ENCODE peak calls at places on chromosomes 3 and 15, in four cellular contexts. T, G, W and F are unnamed samples.

GRCh38 chr3:128590948-128591347 is 59.7 kb downstream of the RPN1 start:
- DNase-seq in T (peak; percentile 81), G (no peak), W (no peak), F (no peak)

GRCh38 chr3:157856078-157856939 is 249.9 kb downstream of the SHOX2 start:
- DNase-seq in T (no peak), G (no peak), W (no peak), F (no peak)

GRCh38 chr3:117820900-117821299 is 1111.3 kb downstream of the TUSC7 start:
- DNase-seq in G (peak; percentile 33), W (peak; percentile 2), T (no peak), F (peak; percentile 7)

GRCh38 chr15:88083828-88084760 is 172.4 kb downstream of the NTRK3 start:
- DNase-seq in T (no peak), G (no peak), W (no peak), F (no peak)

GRCh38 chr3:26963356-26963742 is 340.8 kb downstream of the LRRC3B start:
- DNase-seq in T (peak; percentile 26), W (no peak), G (no peak), F (no peak)

GRCh38 chr3:128174645-128175590 is 21.6 kb downstream of the EEFSEC start:
- DNase-seq in T (peak; percentile 24), G (no peak), W (no peak), F (no peak)

GRCh38 chr15:90942354-90943120 is 7.5 kb downstream of the UNC45A start:
- DNase-seq in T (no peak), G (no peak), W (no peak), F (no peak)

GRCh38 chr15:69338535-69339213 is 40.0 kb downstream of the PAQR5 start:
- DNase-seq in T (no peak), W (no peak), G (no peak), F (no peak)

GRCh38 chr3:182622241-182622545 is 171.1 kb upstream of the ATP11B start:
- DNase-seq in W (no peak), T (no peak), G (no peak), F (no peak)

GRCh38 chr3:168220609-168221008 is 124.9 kb upstream of the GOLIM4 start:
- DNase-seq in T (peak; percentile 3), G (no peak), W (no peak), F (no peak)

GRCh38 chr3:138434276-138434874 is at the start of gene ESYT3:
- DNase-seq in W (no peak), G (peak; percentile 26), T (peak; percentile 89), F (no peak)

GRCh38 chr15:65916664-65917406 is 47.5 kb downstream of the RAB11A start:
- DNase-seq in T (peak; percentile 88), W (peak; percentile 64), G (peak; percentile 59), F (peak; percentile 35)

GRCh38 chr3:195075941-195076875 is 194.8 kb downstream of the XXYLT1 start:
- DNase-seq in G (no peak), W (no peak), T (no peak), F (no peak)

GRCh38 chr3:156456771-156457224 is 98.1 kb downstream of the SSR3 start:
- DNase-seq in T (peak; percentile 63), W (no peak), G (no peak), F (no peak)

GRCh38 chr15:31459011-31459748 is 132.5 kb downstream of the KLF13 start:
- DNase-seq in T (no peak), W (no peak), G (no peak), F (no peak)

GRCh38 chr3:14565791-14566588 is 25.8 kb upstream of the GRIP2 start:
- DNase-seq in W (peak; percentile 29), T (no peak), G (no peak), F (no peak)

GRCh38 chr3:65883614-65884013 is 155.1 kb downstream of the MAGI1 start:
- DNase-seq in T (no peak), W (peak; percentile 10), G (peak; percentile 31), F (no peak)

GRCh38 chr3:16738451-16738850 is 133.2 kb upstream of the DAZL start:
- DNase-seq in G (no peak), W (peak; percentile 52), T (no peak), F (no peak)

GRCh38 chr3:129502641-129503386 is 25.6 kb upstream of the RHO start:
- DNase-seq in T (no peak), W (no peak), G (no peak), F (no peak)

GRCh38 chr15:60392986-60393811 is 4.6 kb downstream of the ANXA2 start:
- DNase-seq in T (no peak), G (peak; percentile 98), W (peak; percentile 99), F (peak; percentile 96)

DNA sequence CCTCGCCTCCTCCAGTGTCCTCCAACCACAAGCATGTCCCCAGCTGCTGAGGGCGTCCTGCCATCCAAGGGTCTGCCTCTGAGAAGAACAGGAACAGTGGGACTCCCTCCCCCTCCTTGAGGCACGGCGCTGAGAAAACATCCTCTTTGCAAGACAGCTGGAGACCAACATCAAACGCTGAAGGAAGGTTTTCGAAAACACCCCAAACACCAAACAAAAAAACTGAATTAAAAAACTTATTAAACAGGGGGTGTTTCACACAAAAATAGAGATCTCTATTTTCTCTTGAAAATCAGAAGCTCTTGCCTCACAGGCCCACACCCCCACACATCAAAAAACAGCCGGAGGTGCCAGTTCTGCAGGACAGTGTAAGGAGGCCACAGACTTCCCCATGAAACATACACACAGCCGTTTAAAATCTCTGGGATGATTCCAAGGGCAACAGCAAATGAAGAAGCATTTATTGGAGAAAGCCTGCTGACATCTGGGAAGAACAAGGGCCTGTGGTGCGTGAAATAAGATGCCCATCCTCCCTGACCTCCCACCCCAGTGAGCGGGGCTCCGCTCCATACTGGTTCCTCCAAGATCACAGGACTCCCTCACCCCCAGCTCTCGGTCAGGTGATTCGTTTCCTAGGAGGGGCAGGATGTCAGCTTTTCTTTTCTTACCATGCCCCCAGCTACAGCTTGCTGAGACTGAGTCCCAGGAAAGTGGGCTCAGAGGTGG is 71.3 kb downstream of the NUP210 start:
- DNase-seq in G (no peak), T (peak; percentile 51), W (no peak), F (no peak)
- TF ChIP-seq CTCF in G (no peak), T (no peak), W (no peak), F (no peak)

GRCh38 chr15:47196057-47196456 is 521.2 kb upstream of the SEMA6D start:
- DNase-seq in T (peak; percentile 90), G (peak; percentile 91), W (peak; percentile 83), F (peak; percentile 83)
- TF ChIP-seq CTCF in T (peak; percentile 98), G (peak; percentile 98), W (peak; percentile 90), F (peak; percentile 88)

DNA sequence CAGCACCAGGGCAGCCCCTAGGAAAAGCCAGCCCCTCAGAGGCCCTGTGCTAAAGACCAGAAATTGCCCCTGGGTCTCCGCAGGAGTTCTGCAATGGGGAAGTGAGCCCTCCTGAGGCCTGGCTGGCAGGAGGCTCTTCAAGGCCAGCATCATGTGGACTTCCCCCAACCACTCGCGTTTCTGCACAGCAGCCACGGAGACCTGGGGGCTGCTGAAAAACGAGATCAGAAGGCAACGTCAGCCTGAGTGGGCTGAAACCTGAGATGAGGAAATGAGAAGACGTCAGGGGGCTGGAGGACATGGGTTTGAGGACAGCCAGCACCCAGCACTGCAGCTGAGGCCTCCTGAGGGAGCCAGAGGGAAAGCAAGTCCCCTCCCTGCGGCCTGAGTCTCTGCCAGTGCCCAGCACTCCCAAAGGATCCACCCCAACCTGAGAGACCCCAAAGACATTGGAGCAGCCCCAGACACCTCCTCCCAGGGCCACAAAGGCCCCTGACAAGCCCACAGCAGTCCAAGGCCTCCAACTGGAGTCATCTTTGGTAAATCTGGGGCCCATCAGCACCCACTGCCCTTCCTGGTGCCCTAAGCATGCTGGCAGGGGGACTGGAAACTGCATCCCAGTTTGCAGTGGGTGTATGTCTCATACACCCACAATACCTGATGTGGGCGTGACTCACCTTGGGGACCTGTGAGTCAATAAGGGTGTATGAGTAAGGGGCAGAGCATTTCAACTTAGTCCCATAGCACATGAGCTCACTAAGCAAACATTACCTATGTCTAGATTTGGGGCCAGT is 29.2 kb upstream of the CYP11A1 start:
- DNase-seq in G (peak; percentile 33), W (peak; percentile 81), T (no peak), F (no peak)
- TF ChIP-seq CTCF in G (no peak), W (peak; percentile 10), T (no peak), F (no peak)

GRCh38 chr3:1072040-1072439 is 20.8 kb upstream of the CNTN6 start:
- DNase-seq in G (no peak), T (no peak), W (no peak), F (no peak)

DNA sequence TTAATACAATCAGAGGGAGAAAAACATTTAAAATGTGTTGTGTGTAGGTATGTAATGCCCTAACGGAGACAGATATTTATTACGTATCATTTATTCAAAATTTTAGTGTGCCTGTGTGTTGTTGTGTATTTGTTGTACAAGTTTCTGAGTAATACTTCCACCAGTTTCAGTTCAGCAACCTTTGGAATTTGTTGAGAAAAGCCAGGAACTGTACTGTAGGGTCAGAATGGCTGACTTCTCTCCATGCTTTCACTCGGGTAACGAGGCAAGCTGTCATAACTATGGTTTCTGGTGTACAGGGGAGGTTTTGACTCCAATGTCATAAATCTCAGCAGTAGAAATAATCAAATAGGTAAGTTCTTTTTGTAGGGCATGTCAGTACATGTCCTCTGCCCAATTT is 23.8 kb upstream of the CNTN6 start:
- DNase-seq in T (no peak), W (no peak), G (no peak), F (no peak)
- TF ChIP-seq CTCF in T (no peak), W (no peak), G (no peak), F (no peak)

GRCh38 chr3:72446406-72447058 is 401.7 kb downstream of the SHQ1 start:
- DNase-seq in W (peak; percentile 13), G (peak; percentile 33), T (peak; percentile 55), F (no peak)
- TF ChIP-seq CTCF in W (peak; percentile 11), G (no peak), T (no peak), F (no peak)

GRCh38 chr3:102113421-102114041 is 264.2 kb downstream of the NFKBIZ start:
- DNase-seq in T (no peak), W (no peak), G (peak; percentile 24), F (no peak)
- TF ChIP-seq CTCF in T (no peak), W (no peak), G (no peak), F (no peak)

DNA sequence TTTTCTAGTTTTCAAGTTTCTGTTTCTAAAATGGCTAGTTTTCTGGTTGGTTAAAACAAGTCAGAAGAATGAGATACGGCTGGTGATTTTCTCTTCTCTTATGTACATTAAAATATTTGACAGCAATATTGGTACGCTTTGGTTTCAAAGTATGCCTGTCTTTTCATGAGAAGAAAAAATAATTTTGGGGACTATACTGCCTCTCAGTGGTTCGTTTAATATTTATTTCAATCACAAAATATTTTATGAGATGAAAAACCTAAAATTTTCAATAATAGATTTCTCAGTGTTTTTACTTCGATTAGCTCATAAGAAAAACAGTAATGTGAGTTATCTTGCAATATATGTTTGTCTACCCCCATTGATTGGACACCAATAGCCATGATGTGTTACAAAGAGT is 72.8 kb upstream of the AADACL2 start:
- DNase-seq in G (peak; percentile 58), W (no peak), T (no peak), F (no peak)
- TF ChIP-seq CTCF in G (no peak), W (peak; percentile 58), T (no peak), F (no peak)

DNA sequence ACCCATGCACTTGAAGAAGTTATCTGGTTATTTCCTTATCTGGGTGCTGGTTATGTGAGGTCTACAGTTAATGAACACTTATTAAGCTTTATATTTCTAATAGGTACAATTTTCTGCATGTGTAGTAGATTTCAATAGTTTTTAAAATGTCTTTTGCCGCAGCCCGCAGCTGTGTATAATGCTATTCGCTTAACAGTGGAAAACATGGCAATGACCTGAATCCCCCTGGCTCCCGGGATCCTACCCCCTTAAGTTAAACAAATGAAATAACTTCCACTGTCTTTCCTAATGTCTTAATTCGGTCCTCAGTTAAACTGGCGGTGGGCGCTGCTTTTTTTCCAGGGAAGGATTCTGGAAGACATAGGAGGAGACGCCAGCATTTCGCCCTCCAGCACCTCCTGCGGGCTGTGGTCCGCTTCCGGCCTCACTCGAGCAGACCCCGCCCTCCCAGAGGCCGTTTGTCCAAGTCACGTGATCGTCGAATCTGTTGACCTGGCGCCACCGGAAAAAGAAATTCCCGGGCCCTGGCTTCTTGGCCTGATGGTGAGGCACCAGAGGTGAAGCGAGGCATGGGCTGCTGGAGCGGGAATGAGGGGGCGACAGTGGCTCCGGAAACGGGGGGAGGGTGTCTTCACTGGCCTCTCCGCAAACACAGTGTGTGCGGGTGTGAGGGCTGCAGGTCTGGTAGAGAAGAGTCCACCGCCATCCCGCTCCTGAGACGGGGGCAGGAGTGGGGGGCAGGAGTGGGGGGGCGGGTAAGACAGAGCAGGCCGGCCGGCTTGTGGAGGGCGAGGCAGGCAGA is 45.6 kb upstream of the CSPG4 start:
- DNase-seq in W (peak; percentile 71), T (peak; percentile 97), G (peak; percentile 84), F (peak; percentile 65)
- TF ChIP-seq CTCF in W (peak; percentile 13), T (peak; percentile 20), G (peak; percentile 24), F (peak; percentile 52)